ENCODE peak calls at places on chromosomes 5 and 9, in eight cellular contexts. Y is ovary; I is MCF 10A; Q is NCI-H1105 treated with DMSO at 0.1 percent for 48 hours; W is hypothalamus; O is activated CD8-positive, alpha-beta T cell treated with anti-CD3 and anti-CD28 coated beads, Interleukin-2, amount 10 ng/mL, durations not matched to agents 7 days and 5 days; D is foreskin fibroblast; C is stimulated activated effector memory CD8-positive, alpha-beta T cell treated with anti-CD3 and anti-CD28 coated beads, Interleukin-12 subunit alpha, Interleukin-12 subunit beta, amount 100 ng/mL, for 72 hours. G is an unnamed sample.

GRCh38 chr5:138841531-138841930 is 33.6 kb downstream of the LRRTM2 start:
- DNase-seq in Y (no peak), I (no peak), Q (no peak), W (no peak), O (no peak), D (no peak), C (no peak), G (no peak)

GRCh38 chr9:7976167-7976755 is 176.7 kb upstream of the DMAC1 start:
- DNase-seq in Y (no peak), I (no peak), Q (no peak), W (no peak), O (peak; percentile 84), D (no peak), C (peak; percentile 73), G (no peak)

GRCh38 chr9:91583996-91584395 is 160.4 kb upstream of the NFIL3 start:
- DNase-seq in Y (no peak), I (no peak), Q (no peak), W (no peak), O (no peak), D (no peak), C (no peak), G (no peak)

GRCh38 chr5:90131734-90132133 is 277.8 kb downstream of the CETN3 start:
- DNase-seq in Y (no peak), I (no peak), Q (no peak), W (no peak), O (no peak), D (no peak), C (no peak), G (no peak)

GRCh38 chr9:78357165-78357873 is 60.4 kb downstream of the PSAT1 start:
- DNase-seq in Y (no peak), I (no peak), Q (no peak), W (no peak), O (no peak), D (no peak), C (no peak), G (no peak)

GRCh38 chr5:10421841-10422691 is 19.6 kb upstream of the ROPN1L start:
- DNase-seq in Y (no peak), I (no peak), Q (no peak), W (no peak), O (peak; percentile 34), D (no peak), C (no peak), G (no peak)

GRCh38 chr9:95268681-95269080 is 48.8 kb downstream of the FANCC start:
- DNase-seq in Y (no peak), I (peak; percentile 29), Q (peak; percentile 76), W (no peak), O (peak; percentile 28), D (peak; percentile 14), C (no peak), G (no peak)

GRCh38 chr9:5140151-5140550 is 45.3 kb downstream of the INSL6 start:
- DNase-seq in Y (no peak), I (no peak), Q (no peak), W (no peak), O (no peak), D (no peak), C (no peak), G (no peak)

GRCh38 chr5:132011561-132012384 is at the start of gene ACSL6:
- DNase-seq in Y (no peak), I (no peak), Q (no peak), W (no peak), O (peak; percentile 51), D (no peak), C (peak; percentile 49), G (peak; percentile 79)

GRCh38 chr9:137804908-137805356 is 72.7 kb upstream of the CACNA1B start:
- DNase-seq in Y (no peak), I (peak; percentile 13), Q (no peak), W (no peak), O (no peak), D (peak; percentile 30), C (no peak), G (no peak)

GRCh38 chr5:43121565-43122484 is 1.1 kb downstream of the ZNF131 start:
- DNase-seq in Y (no peak), I (peak; percentile 43), Q (peak; percentile 65), W (peak; percentile 80), O (peak; percentile 35), D (peak; percentile 64), C (peak; percentile 54), G (no peak)

GRCh38 chr5:108747111-108748009 is at the start of gene FER:
- DNase-seq in Y (peak; percentile 40), I (peak; percentile 88), Q (no peak), W (no peak), O (peak; percentile 40), D (peak; percentile 49), C (no peak), G (no peak)

GRCh38 chr9:100426532-100427365 is at the start of gene MSANTD3:
- DNase-seq in Y (peak; percentile 61), I (peak; percentile 67), Q (peak; percentile 46), W (peak; percentile 52), O (peak; percentile 57), D (peak; percentile 75), C (peak; percentile 74), G (peak; percentile 50)

GRCh38 chr5:157160001-157160400 is 6.1 kb downstream of the GARIN3 start:
- DNase-seq in Y (no peak), I (no peak), Q (no peak), W (no peak), O (no peak), D (no peak), C (peak; percentile 61), G (no peak)

GRCh38 chr9:116815828-116816227 is 128.7 kb downstream of the TRIM32 start:
- DNase-seq in Y (no peak), I (no peak), Q (no peak), W (no peak), O (no peak), D (no peak), C (no peak), G (no peak)

GRCh38 chr5:144697847-144698262 is 527.2 kb downstream of the KCTD16 start:
- DNase-seq in Y (no peak), I (peak; percentile 88), Q (no peak), W (no peak), O (no peak), D (peak; percentile 73), C (no peak), G (no peak)

GRCh38 chr9:21696411-21696865 is 106.0 kb upstream of the MTAP start:
- DNase-seq in Y (no peak), I (no peak), Q (no peak), W (no peak), O (no peak), D (no peak), C (no peak), G (no peak)

GRCh38 chr9:133640580-133641395 is 4.6 kb downstream of the DBH start:
- DNase-seq in Y (no peak), I (no peak), Q (peak; percentile 17), W (no peak), O (no peak), D (no peak), C (no peak), G (no peak)

GRCh38 chr9:94139672-94140417 is 55.6 kb downstream of the PTPDC1 start:
- DNase-seq in Y (peak; percentile 94), I (peak; percentile 97), Q (no peak), W (no peak), O (no peak), D (peak; percentile 97), C (no peak), G (no peak)

GRCh38 chr5:111550282-111551020 is 38.1 kb upstream of the STARD4 start:
- DNase-seq in Y (peak; percentile 84), I (peak; percentile 99), Q (peak; percentile 64), W (no peak), O (peak; percentile 84), D (peak; percentile 96), C (peak; percentile 83), G (peak; percentile 55)

GRCh38 chr5:55052383-55052931 is 28.4 kb downstream of the GZMK start:
- DNase-seq in Y (no peak), I (peak; percentile 80), Q (no peak), W (no peak), O (no peak), D (no peak), C (no peak), G (no peak)

GRCh38 chr9:132006657-132007370 is 72.9 kb downstream of the MED27 start:
- DNase-seq in Y (no peak), I (no peak), Q (peak; percentile 99), W (no peak), O (peak; percentile 37), D (peak; percentile 65), C (peak; percentile 72), G (no peak)

GRCh38 chr5:134115806-134116175 is 1.3 kb downstream of the TCF7 start:
- DNase-seq in Y (no peak), I (no peak), Q (no peak), W (no peak), O (no peak), D (no peak), C (no peak), G (no peak)

GRCh38 chr5:218457-219289 is 553 bp downstream of the SDHA start:
- DNase-seq in Y (peak; percentile 41), I (peak; percentile 46), Q (no peak), W (no peak), O (peak; percentile 42), D (no peak), C (peak; percentile 70), G (no peak)

GRCh38 chr5:178668579-178668978 is 41.7 kb upstream of the CLK4 start:
- DNase-seq in Y (no peak), I (no peak), Q (no peak), W (no peak), O (no peak), D (no peak), C (no peak), G (no peak)

GRCh38 chr5:66987949-66988838 is 208.4 kb downstream of the CD180 start:
- DNase-seq in Y (no peak), I (peak; percentile 48), Q (peak; percentile 22), W (no peak), O (no peak), D (no peak), C (no peak), G (no peak)

G was measured in dorsolateral prefrontal cortex.